ENCODE peak calls at places on chromosomes 1 and 21, in four cellular contexts. F, D, H and E are unnamed samples.

GRCh38 chr1:157969693-157970485 is 23.6 kb upstream of the KIRREL1 start:
- DNase-seq in F (no peak), D (peak), H (peak), E (no peak)

GRCh38 chr1:1614954-1615255 is 395 bp upstream of the MIB2 start:
- DNase-seq in F (no peak), D (no peak), H (no peak), E (no peak)

GRCh38 chr1:156766288-156767100 is 841 bp upstream of the PRCC start:
- DNase-seq in F (no peak), D (peak), H (no peak), E (no peak)

GRCh38 chr1:69707103-69707502 is 139.4 kb downstream of the LRRC7 start:
- DNase-seq in F (no peak), D (no peak), H (no peak), E (no peak)

GRCh38 chr1:155136728-155137127 is 1.1 kb downstream of the SLC50A1 start:
- DNase-seq in F (no peak), D (no peak), H (no peak), E (no peak)

GRCh38 chr1:232322162-232322734 is 307.7 kb downstream of the SIPA1L2 start:
- DNase-seq in F (no peak), D (no peak), H (no peak), E (no peak)

GRCh38 chr1:213549982-213550381 is 437.8 kb upstream of the PROX1 start:
- DNase-seq in F (no peak), D (no peak), H (no peak), E (no peak)

GRCh38 chr1:1582970-1583666 is 8.5 kb upstream of the SSU72 start:
- DNase-seq in F (no peak), D (no peak), H (no peak), E (no peak)

GRCh38 chr1:201466492-201466891 is 2.5 kb downstream of the PHLDA3 start:
- DNase-seq in F (no peak), D (peak), H (no peak), E (no peak)

GRCh38 chr1:150514260-150514659 is 1.3 kb upstream of the FALEC start:
- DNase-seq in F (no peak), D (no peak), H (no peak), E (no peak)

GRCh38 chr1:245716561-245716960 is 561.8 kb downstream of the KIF26B start:
- DNase-seq in F (no peak), D (no peak), H (no peak), E (no peak)

GRCh38 chr21:32624726-32625125 is 12.5 kb upstream of the CFAP298 start:
- DNase-seq in F (no peak), D (peak), H (no peak), E (no peak)

GRCh38 chr1:18922319-18922726 is 20.0 kb upstream of the ALDH4A1 start:
- DNase-seq in F (peak), D (peak), H (peak), E (peak)

GRCh38 chr1:172351347-172351746 is 69.1 kb upstream of the C1orf105 start:
- DNase-seq in F (no peak), D (no peak), H (no peak), E (no peak)

GRCh38 chr1:198352975-198353695 is 187.3 kb downstream of the ATP6V1G3 start:
- DNase-seq in F (no peak), D (peak), H (no peak), E (no peak)

GRCh38 chr1:234256359-234256758 is 116.9 kb upstream of the COA6 start:
- DNase-seq in F (no peak), D (peak), H (no peak), E (no peak)

GRCh38 chr1:56287736-56288135 is 291.6 kb downstream of the PLPP3 start:
- DNase-seq in F (no peak), D (no peak), H (no peak), E (no peak)

GRCh38 chr1:116503535-116504307 is 67.1 kb downstream of the CD58 start:
- DNase-seq in F (no peak), D (no peak), H (no peak), E (no peak)

GRCh38 chr1:90201467-90202358 is 206.8 kb downstream of the ZNF326 start:
- DNase-seq in F (no peak), D (peak), H (no peak), E (no peak)

GRCh38 chr1:94831636-94832035 is 11.5 kb downstream of the SLC44A3 start:
- DNase-seq in F (no peak), D (no peak), H (no peak), E (no peak)

GRCh38 chr1:65872258-65872657 is 79.6 kb downstream of the PDE4B start:
- DNase-seq in F (no peak), D (no peak), H (no peak), E (no peak)

GRCh38 chr1:227759345-227760300 is 24.4 kb downstream of the SNAP47 start:
- DNase-seq in F (no peak), D (peak), H (no peak), E (no peak)

GRCh38 chr1:168835153-168835648 is 106.2 kb upstream of the DPT start:
- DNase-seq in F (no peak), D (no peak), H (no peak), E (no peak)

GRCh38 chr1:119091618-119092017 is 48.8 kb downstream of the WARS2 start:
- DNase-seq in F (no peak), D (no peak), H (no peak), E (no peak)

GRCh38 chr1:62333431-62333830 is 14.2 kb upstream of the KANK4 start:
- DNase-seq in F (no peak), D (peak), H (no peak), E (no peak)

GRCh38 chr1:24526940-24527542 is 24.4 kb downstream of the RCAN3 start:
- DNase-seq in F (no peak), D (no peak), H (no peak), E (no peak)

GRCh38 chr1:37593726-37594125 is 2.0 kb downstream of the GNL2 start:
- DNase-seq in F (no peak), D (no peak), H (no peak), E (no peak)

DNA sequence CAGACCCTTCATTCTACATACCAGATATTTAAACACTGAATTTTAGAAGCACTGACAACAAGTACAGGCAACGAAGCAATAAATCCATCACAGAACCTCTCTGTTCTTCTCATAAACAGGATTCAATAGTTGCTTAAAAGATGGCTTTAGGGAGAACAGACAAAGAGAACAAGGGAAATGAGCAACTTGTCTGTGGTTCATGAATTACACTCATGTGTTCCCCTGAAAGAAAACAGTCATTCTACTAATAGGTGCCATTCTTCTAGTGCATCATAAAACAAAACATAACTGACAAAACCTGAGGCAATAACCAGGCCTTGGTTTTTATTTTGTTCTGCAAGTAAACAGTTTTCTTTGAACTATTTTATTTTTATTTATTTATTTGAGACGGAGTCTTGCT is 6.8 kb downstream of the GNL2 start:
- DNase-seq in F (no peak), D (no peak), H (no peak), E (no peak)
- H3K27ac ChIP-seq in F (no peak), D (no peak), H (no peak), E (no peak)

DNA sequence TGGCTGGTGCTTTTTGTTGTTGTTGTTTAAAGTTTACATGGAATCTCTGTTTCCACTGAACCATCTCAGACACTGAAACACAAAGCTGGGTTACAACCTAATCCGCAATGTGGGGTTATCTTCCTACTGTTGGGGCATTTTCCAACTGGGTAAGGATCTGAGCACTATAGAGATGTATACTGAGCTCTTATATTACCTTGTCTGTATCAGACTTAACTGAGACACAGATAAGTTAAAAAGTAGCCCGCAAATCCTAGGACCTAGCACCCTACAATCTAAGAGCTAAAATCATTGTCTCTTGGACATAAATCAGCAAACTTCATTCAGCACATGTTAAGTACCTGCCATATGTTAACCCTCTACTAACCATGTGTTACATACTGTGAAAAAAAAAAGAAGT is 169.2 kb downstream of the LTN1 start:
- DNase-seq in F (no peak), D (no peak), H (no peak), E (no peak)
- H3K27ac ChIP-seq in F (peak), D (no peak), H (no peak), E (no peak)

DNA sequence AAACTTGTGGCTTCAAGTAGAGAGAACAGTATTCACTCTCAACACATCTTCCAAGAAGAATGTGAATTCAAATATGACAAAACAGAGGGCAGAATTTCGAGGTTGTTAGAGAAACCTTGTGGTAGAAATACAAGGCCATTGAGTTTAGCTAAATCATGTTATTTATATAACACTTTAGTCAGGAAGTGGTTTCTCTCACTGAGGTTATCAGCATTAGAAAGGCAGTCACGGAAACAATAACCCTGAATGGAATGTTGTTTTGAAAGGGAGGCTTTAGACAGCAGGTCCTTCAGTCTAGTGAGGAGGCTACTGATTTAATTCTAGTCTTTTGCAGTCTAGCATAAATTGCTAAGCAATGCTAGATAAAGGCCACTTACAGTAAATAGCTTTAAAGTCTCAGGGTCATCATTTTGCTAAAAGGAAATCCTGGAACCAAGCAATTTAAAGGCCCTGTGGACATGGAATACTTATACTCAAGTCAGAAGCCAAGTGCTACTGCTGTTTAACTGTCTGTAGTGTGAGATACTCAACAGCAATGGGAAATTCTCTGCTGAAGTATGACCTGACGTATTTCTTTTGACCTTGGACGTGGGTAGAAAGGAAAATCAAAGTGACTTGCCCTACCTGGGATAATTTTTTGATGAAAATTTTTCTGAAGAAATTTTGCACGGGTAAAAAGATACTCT is 89.0 kb upstream of the CHODL start:
- DNase-seq in F (no peak), D (no peak), H (no peak), E (no peak)
- H3K27ac ChIP-seq in F (no peak), D (no peak), H (no peak), E (no peak)

GRCh38 chr1:22808846-22809501 is 98.3 kb downstream of the EPHB2 start:
- DNase-seq in F (no peak), D (no peak), H (peak), E (peak)
- H3K27ac ChIP-seq in F (peak), D (no peak), H (no peak), E (peak)

DNA sequence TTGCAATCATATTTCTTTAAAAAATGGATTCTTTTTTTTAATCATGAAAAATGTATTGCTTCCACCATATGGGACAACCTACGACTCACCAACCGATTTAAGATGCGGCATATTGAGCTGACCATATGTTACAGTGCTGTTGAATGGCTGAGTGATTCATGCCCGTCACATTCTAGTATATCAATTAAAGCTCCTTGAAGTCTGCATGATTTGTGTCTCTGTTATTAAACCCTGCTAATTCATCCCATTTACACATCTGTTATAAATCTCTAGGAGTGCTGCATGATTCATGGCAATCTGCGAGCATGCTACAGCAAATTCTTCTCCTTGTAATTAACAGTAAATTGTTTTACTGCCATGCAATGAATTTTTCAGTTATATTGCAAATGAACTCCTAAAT is 239.8 kb downstream of the USH2A start:
- DNase-seq in F (no peak), D (no peak), H (no peak), E (no peak)
- H3K27ac ChIP-seq in F (no peak), D (no peak), H (no peak), E (no peak)

GRCh38 chr1:29234471-29234870 is 1.9 kb upstream of the PTPRU start:
- DNase-seq in F (no peak), D (no peak), H (no peak), E (no peak)
- H3K27ac ChIP-seq in F (no peak), D (no peak), H (no peak), E (no peak)

GRCh38 chr1:33361553-33362262 is 40.8 kb upstream of the A3GALT2 start:
- DNase-seq in F (no peak), D (no peak), H (peak), E (no peak)

GRCh38 chr1:33364578-33364945 is 43.7 kb upstream of the A3GALT2 start:
- DNase-seq in F (no peak), D (no peak), H (no peak), E (no peak)

GRCh38 chr1:33365560-33365997 is 44.7 kb upstream of the A3GALT2 start:
- DNase-seq in F (no peak), D (no peak), H (no peak), E (no peak)

GRCh38 chr1:33360367-33360766 is 39.5 kb upstream of the A3GALT2 start:
- DNase-seq in F (no peak), D (no peak), H (no peak), E (no peak)

GRCh38 chr1:33363470-33363861 is 42.6 kb upstream of the A3GALT2 start:
- DNase-seq in F (no peak), D (no peak), H (no peak), E (peak)
- H3K27ac ChIP-seq in F (peak), D (no peak), H (peak), E (peak)

DNA sequence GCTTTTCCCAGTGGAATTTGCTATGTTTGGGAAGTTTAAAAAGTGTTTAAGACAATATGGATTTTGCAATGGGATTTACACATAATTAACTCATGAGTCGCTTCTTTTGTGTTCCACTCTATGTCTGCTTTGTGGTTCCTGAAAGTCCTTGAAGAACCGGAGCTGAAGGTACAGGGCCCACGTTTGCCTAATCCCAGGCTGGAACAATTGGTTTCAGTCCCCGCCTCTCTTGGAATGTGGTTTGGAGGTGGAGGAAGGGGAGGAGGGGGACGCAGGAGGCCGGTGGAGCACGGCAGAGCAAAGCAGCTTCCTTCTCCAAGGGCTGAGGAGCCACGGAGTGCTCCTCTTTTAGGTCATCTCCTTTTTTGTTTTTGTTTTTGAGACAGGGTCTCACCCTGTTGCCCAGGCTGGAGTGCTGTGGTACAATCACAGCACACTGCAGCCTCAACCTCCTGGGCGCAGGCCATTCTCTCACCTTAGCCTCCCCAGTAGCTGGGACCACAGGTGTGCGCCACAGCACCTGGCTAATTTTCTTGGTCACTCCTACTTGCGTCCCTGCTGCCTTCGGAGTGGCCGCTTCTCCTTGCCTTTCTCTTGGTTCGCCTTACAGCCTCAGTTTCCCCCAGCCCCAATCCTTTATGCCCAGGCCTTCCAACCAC is 129.5 kb upstream of the ERRFI1 start:
- DNase-seq in F (no peak), D (peak), H (no peak), E (no peak)
- H3K27ac ChIP-seq in F (peak), D (peak), H (no peak), E (no peak)

GRCh38 chr1:161973924-161974845 is 49.5 kb downstream of the OLFML2B start:
- DNase-seq in F (no peak), D (no peak), H (no peak), E (no peak)
- H3K27ac ChIP-seq in F (peak), D (no peak), H (no peak), E (no peak)